ENCODE peak calls at places on chromosomes 1 and 21, in five cellular contexts. One of them, this sample, is unnamed.

GRCh38 chr1:218435528-218435927 is 90.4 kb downstream of the TGFB2 start:
- DNase-seq in ELR: no peak
- DNase-seq in head of caudate nucleus: no peak
- DNase-seq in EL: no peak
- DNase-seq in stimulated activated CD4-positive, alpha-beta T cell treated with anti-CD3 and anti-CD28 coated beads, Interleukin-2, amount 100 ng/mL, for 4 hours: no peak
- DNase-seq in this sample: no peak

GRCh38 chr1:230097370-230097769 is 30.3 kb downstream of the GALNT2 start:
- DNase-seq in EL: no peak
- DNase-seq in ELR: no peak
- DNase-seq in stimulated activated CD4-positive, alpha-beta T cell treated with anti-CD3 and anti-CD28 coated beads, Interleukin-2, amount 100 ng/mL, for 4 hours: no peak
- DNase-seq in head of caudate nucleus: no peak
- DNase-seq in this sample: no peak

GRCh38 chr1:64171797-64172281 is 31.6 kb upstream of the UBE2U start:
- DNase-seq in EL: peak
- DNase-seq in stimulated activated CD4-positive, alpha-beta T cell treated with anti-CD3 and anti-CD28 coated beads, Interleukin-2, amount 100 ng/mL, for 4 hours: no peak
- DNase-seq in ELR: peak
- DNase-seq in head of caudate nucleus: no peak
- DNase-seq in this sample: peak

GRCh38 chr1:18107671-18108312 is at the start of gene IGSF21:
- DNase-seq in head of caudate nucleus: no peak
- DNase-seq in ELR: no peak
- DNase-seq in EL: no peak
- DNase-seq in stimulated activated CD4-positive, alpha-beta T cell treated with anti-CD3 and anti-CD28 coated beads, Interleukin-2, amount 100 ng/mL, for 4 hours: no peak
- DNase-seq in this sample: no peak

GRCh38 chr1:67955591-67955990 is 94.8 kb downstream of the DIRAS3 start:
- DNase-seq in head of caudate nucleus: no peak
- DNase-seq in EL: no peak
- DNase-seq in ELR: no peak
- DNase-seq in stimulated activated CD4-positive, alpha-beta T cell treated with anti-CD3 and anti-CD28 coated beads, Interleukin-2, amount 100 ng/mL, for 4 hours: no peak
- DNase-seq in this sample: no peak

GRCh38 chr21:45887788-45888187 is 93.8 kb upstream of the COL6A1 start:
- DNase-seq in head of caudate nucleus: no peak
- DNase-seq in ELR: no peak
- DNase-seq in EL: no peak
- DNase-seq in stimulated activated CD4-positive, alpha-beta T cell treated with anti-CD3 and anti-CD28 coated beads, Interleukin-2, amount 100 ng/mL, for 4 hours: no peak
- DNase-seq in this sample: no peak

GRCh38 chr1:155319536-155319935 is 1.2 kb upstream of the RUSC1 start:
- DNase-seq in EL: no peak
- DNase-seq in stimulated activated CD4-positive, alpha-beta T cell treated with anti-CD3 and anti-CD28 coated beads, Interleukin-2, amount 100 ng/mL, for 4 hours: no peak
- DNase-seq in head of caudate nucleus: no peak
- DNase-seq in ELR: no peak
- DNase-seq in this sample: no peak

GRCh38 chr1:61050541-61051454 is 31.6 kb upstream of the NFIA start:
- DNase-seq in head of caudate nucleus: peak
- DNase-seq in stimulated activated CD4-positive, alpha-beta T cell treated with anti-CD3 and anti-CD28 coated beads, Interleukin-2, amount 100 ng/mL, for 4 hours: no peak
- DNase-seq in EL: peak
- DNase-seq in ELR: peak
- DNase-seq in this sample: no peak

GRCh38 chr1:162070825-162071224 is 1.3 kb downstream of the NOS1AP start:
- DNase-seq in stimulated activated CD4-positive, alpha-beta T cell treated with anti-CD3 and anti-CD28 coated beads, Interleukin-2, amount 100 ng/mL, for 4 hours: no peak
- DNase-seq in head of caudate nucleus: no peak
- DNase-seq in ELR: no peak
- DNase-seq in EL: no peak
- DNase-seq in this sample: no peak

GRCh38 chr1:185054365-185055060 is 9.2 kb downstream of the RNF2 start:
- DNase-seq in head of caudate nucleus: no peak
- DNase-seq in stimulated activated CD4-positive, alpha-beta T cell treated with anti-CD3 and anti-CD28 coated beads, Interleukin-2, amount 100 ng/mL, for 4 hours: no peak
- DNase-seq in ELR: no peak
- DNase-seq in EL: no peak
- DNase-seq in this sample: no peak

GRCh38 chr1:20178634-20179368 is 7.1 kb upstream of the UBXN10 start:
- DNase-seq in EL: no peak
- DNase-seq in head of caudate nucleus: no peak
- DNase-seq in stimulated activated CD4-positive, alpha-beta T cell treated with anti-CD3 and anti-CD28 coated beads, Interleukin-2, amount 100 ng/mL, for 4 hours: no peak
- DNase-seq in ELR: no peak
- DNase-seq in this sample: no peak

GRCh38 chr1:205074084-205074483 is 10.2 kb downstream of the TMEM81 start:
- DNase-seq in head of caudate nucleus: no peak
- DNase-seq in EL: no peak
- DNase-seq in stimulated activated CD4-positive, alpha-beta T cell treated with anti-CD3 and anti-CD28 coated beads, Interleukin-2, amount 100 ng/mL, for 4 hours: no peak
- DNase-seq in ELR: no peak
- DNase-seq in this sample: no peak

GRCh38 chr1:85394130-85394529 is 70.8 kb downstream of the DDAH1 start:
- DNase-seq in head of caudate nucleus: no peak
- DNase-seq in ELR: peak
- DNase-seq in stimulated activated CD4-positive, alpha-beta T cell treated with anti-CD3 and anti-CD28 coated beads, Interleukin-2, amount 100 ng/mL, for 4 hours: no peak
- DNase-seq in EL: peak
- DNase-seq in this sample: no peak

GRCh38 chr1:89719502-89720306 is 86.8 kb downstream of the LRRC8C start:
- DNase-seq in head of caudate nucleus: no peak
- DNase-seq in EL: peak
- DNase-seq in stimulated activated CD4-positive, alpha-beta T cell treated with anti-CD3 and anti-CD28 coated beads, Interleukin-2, amount 100 ng/mL, for 4 hours: no peak
- DNase-seq in ELR: peak
- DNase-seq in this sample: no peak

GRCh38 chr1:230127105-230128054 is 60.3 kb downstream of the GALNT2 start:
- DNase-seq in EL: no peak
- DNase-seq in stimulated activated CD4-positive, alpha-beta T cell treated with anti-CD3 and anti-CD28 coated beads, Interleukin-2, amount 100 ng/mL, for 4 hours: peak
- DNase-seq in head of caudate nucleus: peak
- DNase-seq in ELR: no peak
- DNase-seq in this sample: no peak

GRCh38 chr1:90502696-90503095 is 214.4 kb downstream of the BARHL2 start:
- DNase-seq in ELR: no peak
- DNase-seq in EL: no peak
- DNase-seq in head of caudate nucleus: no peak
- DNase-seq in stimulated activated CD4-positive, alpha-beta T cell treated with anti-CD3 and anti-CD28 coated beads, Interleukin-2, amount 100 ng/mL, for 4 hours: no peak
- DNase-seq in this sample: no peak

GRCh38 chr1:234539666-234540403 is 60.9 kb upstream of the TARBP1 start:
- DNase-seq in ELR: no peak
- DNase-seq in head of caudate nucleus: no peak
- DNase-seq in stimulated activated CD4-positive, alpha-beta T cell treated with anti-CD3 and anti-CD28 coated beads, Interleukin-2, amount 100 ng/mL, for 4 hours: no peak
- DNase-seq in EL: no peak
- DNase-seq in this sample: no peak

GRCh38 chr1:247845693-247846017 is 4.0 kb upstream of the OR11L1 start:
- DNase-seq in ELR: no peak
- DNase-seq in stimulated activated CD4-positive, alpha-beta T cell treated with anti-CD3 and anti-CD28 coated beads, Interleukin-2, amount 100 ng/mL, for 4 hours: no peak
- DNase-seq in EL: no peak
- DNase-seq in head of caudate nucleus: no peak
- DNase-seq in this sample: no peak

GRCh38 chr1:46948629-46949282 is 7.5 kb upstream of the CYP4A11 start:
- DNase-seq in head of caudate nucleus: no peak
- DNase-seq in ELR: no peak
- DNase-seq in EL: no peak
- DNase-seq in stimulated activated CD4-positive, alpha-beta T cell treated with anti-CD3 and anti-CD28 coated beads, Interleukin-2, amount 100 ng/mL, for 4 hours: no peak
- DNase-seq in this sample: peak

GRCh38 chr1:117810553-117810952 is 118.9 kb downstream of the GDAP2 start:
- DNase-seq in stimulated activated CD4-positive, alpha-beta T cell treated with anti-CD3 and anti-CD28 coated beads, Interleukin-2, amount 100 ng/mL, for 4 hours: no peak
- DNase-seq in EL: no peak
- DNase-seq in ELR: no peak
- DNase-seq in head of caudate nucleus: no peak
- DNase-seq in this sample: no peak

GRCh38 chr1:36712151-36712550 is 229.4 kb upstream of the CSF3R start:
- DNase-seq in head of caudate nucleus: no peak
- DNase-seq in stimulated activated CD4-positive, alpha-beta T cell treated with anti-CD3 and anti-CD28 coated beads, Interleukin-2, amount 100 ng/mL, for 4 hours: no peak
- DNase-seq in EL: no peak
- DNase-seq in ELR: no peak
- DNase-seq in this sample: no peak

GRCh38 chr21:33403128-33403785 is at the start of gene IFNGR2:
- DNase-seq in EL: peak
- DNase-seq in stimulated activated CD4-positive, alpha-beta T cell treated with anti-CD3 and anti-CD28 coated beads, Interleukin-2, amount 100 ng/mL, for 4 hours: peak
- DNase-seq in ELR: peak
- DNase-seq in head of caudate nucleus: peak
- DNase-seq in this sample: no peak

GRCh38 chr1:116923421-116923820 is 13.7 kb downstream of the PTGFRN start:
- DNase-seq in ELR: no peak
- DNase-seq in stimulated activated CD4-positive, alpha-beta T cell treated with anti-CD3 and anti-CD28 coated beads, Interleukin-2, amount 100 ng/mL, for 4 hours: no peak
- DNase-seq in EL: no peak
- DNase-seq in head of caudate nucleus: no peak
- DNase-seq in this sample: peak

GRCh38 chr1:174451408-174451807 is 3.6 kb downstream of the GPR52 start:
- DNase-seq in stimulated activated CD4-positive, alpha-beta T cell treated with anti-CD3 and anti-CD28 coated beads, Interleukin-2, amount 100 ng/mL, for 4 hours: no peak
- DNase-seq in ELR: no peak
- DNase-seq in EL: no peak
- DNase-seq in head of caudate nucleus: peak
- DNase-seq in this sample: no peak

GRCh38 chr1:29645586-29645985 is 409.3 kb downstream of the PTPRU start:
- DNase-seq in head of caudate nucleus: no peak
- DNase-seq in EL: no peak
- DNase-seq in ELR: no peak
- DNase-seq in stimulated activated CD4-positive, alpha-beta T cell treated with anti-CD3 and anti-CD28 coated beads, Interleukin-2, amount 100 ng/mL, for 4 hours: no peak
- DNase-seq in this sample: no peak

GRCh38 chr1:180805316-180805715 is 107.4 kb upstream of the KIAA1614 start:
- DNase-seq in stimulated activated CD4-positive, alpha-beta T cell treated with anti-CD3 and anti-CD28 coated beads, Interleukin-2, amount 100 ng/mL, for 4 hours: no peak
- DNase-seq in ELR: no peak
- DNase-seq in head of caudate nucleus: no peak
- DNase-seq in EL: no peak
- DNase-seq in this sample: no peak

GRCh38 chr1:201570886-201571624 is 32.1 kb downstream of the NAV1 start:
- DNase-seq in stimulated activated CD4-positive, alpha-beta T cell treated with anti-CD3 and anti-CD28 coated beads, Interleukin-2, amount 100 ng/mL, for 4 hours: no peak
- DNase-seq in EL: no peak
- DNase-seq in head of caudate nucleus: no peak
- DNase-seq in ELR: no peak
- DNase-seq in this sample: no peak

GRCh38 chr1:47830856-47831255 is 166.3 kb downstream of the TRABD2B start:
- DNase-seq in head of caudate nucleus: no peak
- DNase-seq in ELR: no peak
- DNase-seq in stimulated activated CD4-positive, alpha-beta T cell treated with anti-CD3 and anti-CD28 coated beads, Interleukin-2, amount 100 ng/mL, for 4 hours: no peak
- DNase-seq in EL: no peak
- DNase-seq in this sample: no peak

GRCh38 chr1:46556822-46557221 is 5.4 kb upstream of the KNCN start:
- DNase-seq in EL: peak
- DNase-seq in stimulated activated CD4-positive, alpha-beta T cell treated with anti-CD3 and anti-CD28 coated beads, Interleukin-2, amount 100 ng/mL, for 4 hours: no peak
- DNase-seq in ELR: peak
- DNase-seq in head of caudate nucleus: no peak
- DNase-seq in this sample: peak

GRCh38 chr1:201954263-201955008 is 867 bp upstream of the TIMM17A start:
- DNase-seq in head of caudate nucleus: no peak
- DNase-seq in EL: no peak
- DNase-seq in stimulated activated CD4-positive, alpha-beta T cell treated with anti-CD3 and anti-CD28 coated beads, Interleukin-2, amount 100 ng/mL, for 4 hours: no peak
- DNase-seq in ELR: peak
- DNase-seq in this sample: no peak

This sample was measured in astrocyte of the spinal cord.